ENCODE peak calls at places on chromosomes 16 and 17, in four cellular contexts. B is lung microvascular endothelial cell, F is NCI-H1694 treated with DMSO at 0.1 percent for 48 hours, O is NCI-H2029 treated with DMSO at 0.1 percent for 48 hours. J is an unnamed sample.

GRCh38 chr17:31554930-31555329 is 163.5 kb downstream of the RAB11FIP4 start:
- DNase-seq in B (no peak), F (no peak), O (no peak), J (no peak)

GRCh38 chr17:6100146-6100545 is 30.0 kb downstream of the WSCD1 start:
- DNase-seq in B (no peak), O (no peak), F (no peak), J (no peak)

GRCh38 chr17:81885869-81886548 is 5.4 kb downstream of the ALYREF start:
- DNase-seq in F (peak; percentile 71), B (no peak), O (no peak), J (no peak)

GRCh38 chr16:87501117-87501516 is 8.3 kb upstream of the ZCCHC14 start:
- DNase-seq in B (no peak), O (no peak), F (no peak), J (no peak)

GRCh38 chr17:50361561-50362480 is 11.2 kb downstream of the MRPL27 start:
- DNase-seq in B (peak; percentile 85), O (no peak), F (peak; percentile 78), J (no peak)

GRCh38 chr16:27243725-27244362 is 24.7 kb downstream of the NSMCE1 start:
- DNase-seq in B (no peak), F (no peak), O (no peak), J (no peak)

GRCh38 chr17:74852237-74853047 is 7.2 kb downstream of the GRIN2C start:
- DNase-seq in F (no peak), B (peak; percentile 28), O (no peak), J (no peak)

GRCh38 chr16:68356919-68357286 is 46.1 kb downstream of the PRMT7 start:
- DNase-seq in O (no peak), B (no peak), F (no peak), J (no peak)

GRCh38 chr17:4987767-4988083 is 250 bp upstream of the CAMTA2 start:
- DNase-seq in F (no peak), B (no peak), O (no peak), J (no peak)

GRCh38 chr17:46894476-46895151 is 28.3 kb upstream of the GOSR2 start:
- DNase-seq in B (peak; percentile 46), F (no peak), O (no peak), J (no peak)

GRCh38 chr16:49800876-49801275 is 55.0 kb downstream of the ZNF423 start:
- DNase-seq in O (no peak), B (peak; percentile 21), F (no peak), J (no peak)